ENCODE peak calls at places on chromosomes 7 and 10, in six cellular contexts. One of them, this sample, is unnamed.

GRCh38 chr7:27723086-27723485 is 16.9 kb upstream of the TAX1BP1 start:
- DNase-seq in endodermal cell: no peak
- DNase-seq in breast epithelium: no peak
- DNase-seq in IMR-90: no peak
- DNase-seq in Peyer's patch: no peak
- DNase-seq in colonic mucosa: no peak
- DNase-seq in this sample: no peak

GRCh38 chr7:4724648-4725013 is 42.5 kb downstream of the FOXK1 start:
- DNase-seq in endodermal cell: no peak
- DNase-seq in breast epithelium: no peak
- DNase-seq in IMR-90: peak; percentile 47
- DNase-seq in Peyer's patch: no peak
- DNase-seq in colonic mucosa: no peak
- DNase-seq in this sample: no peak

GRCh38 chr10:66719483-66719882 is 206.4 kb upstream of the LRRTM3 start:
- DNase-seq in endodermal cell: no peak
- DNase-seq in breast epithelium: no peak
- DNase-seq in IMR-90: no peak
- DNase-seq in Peyer's patch: no peak
- DNase-seq in colonic mucosa: no peak
- DNase-seq in this sample: no peak

GRCh38 chr10:23171232-23171876 is 20.8 kb upstream of the PTF1A start:
- DNase-seq in endodermal cell: peak; percentile 91
- DNase-seq in breast epithelium: no peak
- DNase-seq in IMR-90: peak; percentile 32
- DNase-seq in Peyer's patch: no peak
- DNase-seq in colonic mucosa: no peak
- DNase-seq in this sample: no peak

GRCh38 chr7:101558742-101559325 is 70.3 kb downstream of the MYL10 start:
- DNase-seq in endodermal cell: peak; percentile 64
- DNase-seq in breast epithelium: no peak
- DNase-seq in IMR-90: no peak
- DNase-seq in Peyer's patch: peak; percentile 32
- DNase-seq in colonic mucosa: no peak
- DNase-seq in this sample: no peak

GRCh38 chr10:113000876-113001598 is 51.0 kb downstream of the TCF7L2 start:
- DNase-seq in endodermal cell: peak; percentile 66
- DNase-seq in breast epithelium: peak; percentile 56
- DNase-seq in IMR-90: no peak
- DNase-seq in Peyer's patch: no peak
- DNase-seq in colonic mucosa: peak; percentile 37
- DNase-seq in this sample: no peak

GRCh38 chr7:111770116-111770515 is 207.8 kb upstream of the IMMP2L start:
- DNase-seq in endodermal cell: no peak
- DNase-seq in breast epithelium: no peak
- DNase-seq in IMR-90: no peak
- DNase-seq in Peyer's patch: no peak
- DNase-seq in colonic mucosa: no peak
- DNase-seq in this sample: no peak

GRCh38 chr10:113199459-113199858 is 249.4 kb downstream of the TCF7L2 start:
- DNase-seq in endodermal cell: no peak
- DNase-seq in breast epithelium: no peak
- DNase-seq in IMR-90: peak; percentile 75
- DNase-seq in Peyer's patch: no peak
- DNase-seq in colonic mucosa: no peak
- DNase-seq in this sample: no peak

GRCh38 chr10:104033966-104034365 is 51.7 kb downstream of the COL17A1 start:
- DNase-seq in endodermal cell: peak; percentile 45
- DNase-seq in breast epithelium: no peak
- DNase-seq in IMR-90: no peak
- DNase-seq in Peyer's patch: no peak
- DNase-seq in colonic mucosa: no peak
- DNase-seq in this sample: no peak

GRCh38 chr7:107902381-107902780 is 11.4 kb downstream of the DLD start:
- DNase-seq in endodermal cell: no peak
- DNase-seq in breast epithelium: no peak
- DNase-seq in IMR-90: no peak
- DNase-seq in Peyer's patch: no peak
- DNase-seq in colonic mucosa: no peak
- DNase-seq in this sample: no peak

GRCh38 chr7:2757904-2758672 is 70.1 kb downstream of the AMZ1 start:
- DNase-seq in endodermal cell: no peak
- DNase-seq in breast epithelium: no peak
- DNase-seq in IMR-90: peak; percentile 99
- DNase-seq in Peyer's patch: peak; percentile 59
- DNase-seq in colonic mucosa: peak; percentile 45
- DNase-seq in this sample: peak; percentile 63

GRCh38 chr7:140867467-140868314 is 57.0 kb downstream of the BRAF start:
- DNase-seq in endodermal cell: no peak
- DNase-seq in breast epithelium: no peak
- DNase-seq in IMR-90: no peak
- DNase-seq in Peyer's patch: no peak
- DNase-seq in colonic mucosa: no peak
- DNase-seq in this sample: no peak

GRCh38 chr7:157529768-157530560 is 193.2 kb downstream of the DNAJB6 start:
- DNase-seq in endodermal cell: peak; percentile 31
- DNase-seq in breast epithelium: peak; percentile 30
- DNase-seq in IMR-90: no peak
- DNase-seq in Peyer's patch: peak; percentile 34
- DNase-seq in colonic mucosa: no peak
- DNase-seq in this sample: no peak

GRCh38 chr10:1284076-1284475 is 227.9 kb downstream of the WDR37 start:
- DNase-seq in endodermal cell: peak; percentile 43
- DNase-seq in breast epithelium: no peak
- DNase-seq in IMR-90: no peak
- DNase-seq in Peyer's patch: no peak
- DNase-seq in colonic mucosa: no peak
- DNase-seq in this sample: no peak

GRCh38 chr7:42550706-42551470 is 313.9 kb upstream of the GLI3 start:
- DNase-seq in endodermal cell: no peak
- DNase-seq in breast epithelium: no peak
- DNase-seq in IMR-90: no peak
- DNase-seq in Peyer's patch: no peak
- DNase-seq in colonic mucosa: no peak
- DNase-seq in this sample: no peak

GRCh38 chr10:59234814-59235429 is 58.5 kb downstream of the PHYHIPL start:
- DNase-seq in endodermal cell: peak; percentile 46
- DNase-seq in breast epithelium: no peak
- DNase-seq in IMR-90: peak; percentile 58
- DNase-seq in Peyer's patch: no peak
- DNase-seq in colonic mucosa: peak; percentile 32
- DNase-seq in this sample: no peak

GRCh38 chr7:140653319-140654108 is 12.9 kb upstream of the DENND2A start:
- DNase-seq in endodermal cell: peak; percentile 90
- DNase-seq in breast epithelium: peak; percentile 27
- DNase-seq in IMR-90: peak; percentile 86
- DNase-seq in Peyer's patch: peak; percentile 50
- DNase-seq in colonic mucosa: peak; percentile 82
- DNase-seq in this sample: no peak

GRCh38 chr10:11237571-11237970 is 219.9 kb downstream of the CELF2 start:
- DNase-seq in endodermal cell: no peak
- DNase-seq in breast epithelium: no peak
- DNase-seq in IMR-90: no peak
- DNase-seq in Peyer's patch: no peak
- DNase-seq in colonic mucosa: no peak
- DNase-seq in this sample: peak; percentile 67

GRCh38 chr7:67566101-67566500 is 569.5 kb downstream of the TYW1 start:
- DNase-seq in endodermal cell: no peak
- DNase-seq in breast epithelium: no peak
- DNase-seq in IMR-90: no peak
- DNase-seq in Peyer's patch: no peak
- DNase-seq in colonic mucosa: no peak
- DNase-seq in this sample: no peak

GRCh38 chr10:93261089-93261488 is 187.4 kb downstream of the CYP26A1 start:
- DNase-seq in endodermal cell: no peak
- DNase-seq in breast epithelium: no peak
- DNase-seq in IMR-90: no peak
- DNase-seq in Peyer's patch: no peak
- DNase-seq in colonic mucosa: no peak
- DNase-seq in this sample: no peak

GRCh38 chr7:5695037-5695708 is 86.3 kb downstream of the RNF216 start:
- DNase-seq in endodermal cell: no peak
- DNase-seq in breast epithelium: no peak
- DNase-seq in IMR-90: peak; percentile 89
- DNase-seq in Peyer's patch: no peak
- DNase-seq in colonic mucosa: no peak
- DNase-seq in this sample: peak; percentile 83

GRCh38 chr10:100100651-100101525 is 19.2 kb upstream of the CPN1 start:
- DNase-seq in endodermal cell: peak; percentile 62
- DNase-seq in breast epithelium: no peak
- DNase-seq in IMR-90: peak; percentile 42
- DNase-seq in Peyer's patch: no peak
- DNase-seq in colonic mucosa: no peak
- DNase-seq in this sample: no peak

GRCh38 chr7:108570146-108570755 is 577 bp downstream of the DNAJB9 start:
- DNase-seq in endodermal cell: peak; percentile 74
- DNase-seq in breast epithelium: peak; percentile 61
- DNase-seq in IMR-90: peak; percentile 40
- DNase-seq in Peyer's patch: peak; percentile 70
- DNase-seq in colonic mucosa: peak; percentile 57
- DNase-seq in this sample: no peak

GRCh38 chr10:5555031-5555510 is 30.3 kb downstream of the CALML3 start:
- DNase-seq in endodermal cell: peak; percentile 35
- DNase-seq in breast epithelium: peak; percentile 48
- DNase-seq in IMR-90: no peak
- DNase-seq in Peyer's patch: peak; percentile 40
- DNase-seq in colonic mucosa: no peak
- DNase-seq in this sample: no peak

GRCh38 chr7:28038175-28038855 is 142.3 kb downstream of the JAZF1 start:
- DNase-seq in endodermal cell: no peak
- DNase-seq in breast epithelium: no peak
- DNase-seq in IMR-90: no peak
- DNase-seq in Peyer's patch: no peak
- DNase-seq in colonic mucosa: no peak
- DNase-seq in this sample: no peak

GRCh38 chr7:102254521-102254920 is 32.1 kb upstream of the SH2B2 start:
- DNase-seq in endodermal cell: no peak
- DNase-seq in breast epithelium: no peak
- DNase-seq in IMR-90: no peak
- DNase-seq in Peyer's patch: no peak
- DNase-seq in colonic mucosa: no peak
- DNase-seq in this sample: no peak

GRCh38 chr10:132269286-132270230 is 38.2 kb downstream of the STK32C start:
- DNase-seq in endodermal cell: no peak
- DNase-seq in breast epithelium: no peak
- DNase-seq in IMR-90: no peak
- DNase-seq in Peyer's patch: no peak
- DNase-seq in colonic mucosa: no peak
- DNase-seq in this sample: no peak

GRCh38 chr7:139561-140243 is 52.7 kb upstream of the FAM20C start:
- DNase-seq in endodermal cell: peak; percentile 35
- DNase-seq in breast epithelium: peak; percentile 22
- DNase-seq in IMR-90: no peak
- DNase-seq in Peyer's patch: no peak
- DNase-seq in colonic mucosa: peak; percentile 4
- DNase-seq in this sample: no peak

GRCh38 chr7:83655951-83656556 is 7.1 kb upstream of the SEMA3E start:
- DNase-seq in endodermal cell: peak; percentile 80
- DNase-seq in breast epithelium: no peak
- DNase-seq in IMR-90: peak; percentile 61
- DNase-seq in Peyer's patch: no peak
- DNase-seq in colonic mucosa: peak; percentile 36
- DNase-seq in this sample: no peak

GRCh38 chr10:102565793-102566192 is 62.0 kb downstream of the SUFU start:
- DNase-seq in endodermal cell: peak; percentile 93
- DNase-seq in breast epithelium: no peak
- DNase-seq in IMR-90: no peak
- DNase-seq in Peyer's patch: no peak
- DNase-seq in colonic mucosa: no peak
- DNase-seq in this sample: no peak

GRCh38 chr7:6423942-6424701 is 23.6 kb downstream of the DAGLB start:
- DNase-seq in endodermal cell: no peak
- DNase-seq in breast epithelium: no peak
- DNase-seq in IMR-90: no peak
- DNase-seq in Peyer's patch: no peak
- DNase-seq in colonic mucosa: peak; percentile 36
- DNase-seq in this sample: no peak

GRCh38 chr7:116429986-116430619 is 69.4 kb upstream of the CAV2 start:
- DNase-seq in endodermal cell: no peak
- DNase-seq in breast epithelium: no peak
- DNase-seq in IMR-90: no peak
- DNase-seq in Peyer's patch: no peak
- DNase-seq in colonic mucosa: no peak
- DNase-seq in this sample: no peak

GRCh38 chr7:124724516-124725192 is 40.9 kb downstream of the GPR37 start:
- DNase-seq in endodermal cell: no peak
- DNase-seq in breast epithelium: no peak
- DNase-seq in IMR-90: no peak
- DNase-seq in Peyer's patch: no peak
- DNase-seq in colonic mucosa: no peak
- DNase-seq in this sample: no peak

GRCh38 chr10:129959544-129960492 is 4.3 kb downstream of the EBF3 start:
- DNase-seq in endodermal cell: peak; percentile 72
- DNase-seq in breast epithelium: no peak
- DNase-seq in IMR-90: no peak
- DNase-seq in Peyer's patch: no peak
- DNase-seq in colonic mucosa: no peak
- DNase-seq in this sample: no peak
- H3K4me3 ChIP-seq in endodermal cell: no peak overlapping the region
- H3K4me3 ChIP-seq in breast epithelium: peak overlapping the region; percentile 60
- H3K4me3 ChIP-seq in IMR-90: no peak overlapping the region
- H3K4me3 ChIP-seq in Peyer's patch: no peak overlapping the region
- H3K4me3 ChIP-seq in colonic mucosa: no peak overlapping the region
- H3K4me3 ChIP-seq in this sample: no peak overlapping the region

GRCh38 chr7:151468214-151469023 is 28.5 kb upstream of the CRYGN start:
- DNase-seq in endodermal cell: no peak
- DNase-seq in breast epithelium: no peak
- DNase-seq in IMR-90: no peak
- DNase-seq in Peyer's patch: no peak
- DNase-seq in colonic mucosa: no peak
- DNase-seq in this sample: no peak
- H3K36me3 ChIP-seq in endodermal cell: peaks cover 91% of the 10 kb centered on the region
- H3K36me3 ChIP-seq in breast epithelium: peaks cover 10% of the 10 kb centered on the region
- H3K36me3 ChIP-seq in IMR-90: peaks cover 46% of the 10 kb centered on the region
- H3K36me3 ChIP-seq in Peyer's patch: peaks cover 56% of the 10 kb centered on the region
- H3K36me3 ChIP-seq in colonic mucosa: no peaks in the 10 kb centered on the region
- H3K36me3 ChIP-seq in this sample: peaks cover 19% of the 10 kb centered on the region

GRCh38 chr10:69624245-69624786 is 5.7 kb upstream of the FAM241B start:
- DNase-seq in endodermal cell: no peak
- DNase-seq in breast epithelium: no peak
- DNase-seq in IMR-90: no peak
- DNase-seq in Peyer's patch: no peak
- DNase-seq in colonic mucosa: no peak
- DNase-seq in this sample: no peak
- H3K27me3 ChIP-seq in endodermal cell: peaks cover 31% of the 10 kb centered on the region
- H3K27me3 ChIP-seq in breast epithelium: no peaks in the 10 kb centered on the region
- H3K27me3 ChIP-seq in IMR-90: peaks cover 43% of the 10 kb centered on the region
- H3K27me3 ChIP-seq in Peyer's patch: no peaks in the 10 kb centered on the region
- H3K27me3 ChIP-seq in colonic mucosa: no peaks in the 10 kb centered on the region
- H3K27me3 ChIP-seq in this sample: no peaks in the 10 kb centered on the region

DNA sequence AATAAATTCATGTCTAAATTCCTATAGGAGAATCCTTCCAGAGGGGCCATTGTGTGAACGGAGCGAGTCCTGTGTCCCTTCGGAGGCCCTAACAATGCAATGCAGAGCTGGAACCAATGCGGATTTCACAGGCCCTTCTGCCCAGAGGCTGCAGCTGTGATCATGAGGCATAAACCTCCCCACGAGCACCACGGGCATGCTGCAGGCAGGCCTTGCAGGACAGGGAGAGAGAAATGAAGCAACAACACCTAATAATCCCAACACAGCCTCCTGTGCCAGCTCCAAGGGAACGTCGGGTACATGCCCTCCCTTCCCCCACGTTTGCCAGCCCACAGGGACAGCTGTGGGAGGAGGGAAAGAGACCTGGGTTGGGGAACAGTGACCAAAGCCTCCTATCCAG is 74.4 kb downstream of the TNS3 start:
- DNase-seq in endodermal cell: no peak
- DNase-seq in breast epithelium: no peak
- DNase-seq in IMR-90: no peak
- DNase-seq in Peyer's patch: no peak
- DNase-seq in colonic mucosa: no peak
- DNase-seq in this sample: no peak
- H3K4me3 ChIP-seq in endodermal cell: no peak overlapping the region
- H3K4me3 ChIP-seq in breast epithelium: no peak overlapping the region
- H3K4me3 ChIP-seq in IMR-90: no peak overlapping the region
- H3K4me3 ChIP-seq in Peyer's patch: no peak overlapping the region
- H3K4me3 ChIP-seq in colonic mucosa: no peak overlapping the region
- H3K4me3 ChIP-seq in this sample: no peak overlapping the region